ENCODE peak calls at places on chromosomes 2 and 18, in six cellular contexts. P, T, H, Q, Y and X are unnamed samples.
A peak's percentile ranks its signal among the peaks of the same experiment; 100 is the strongest.

GRCh38 chr2:142347751-142348150 is 216.9 kb upstream of the LRP1B start:
- DNase-seq in Q (no peak), H (no peak), Y (no peak), T (no peak), P (no peak), X (no peak)

GRCh38 chr18:3478262-3478978 is 28.4 kb downstream of the TGIF1 start:
- DNase-seq in H (no peak), Q (no peak), T (no peak), P (no peak), Y (no peak), X (no peak)

GRCh38 chr2:56522605-56523089 is 338.9 kb downstream of the CCDC85A start:
- DNase-seq in H (no peak), Q (no peak), Y (no peak), T (no peak), P (no peak), X (no peak)

GRCh38 chr2:24972315-24972958 is 682 bp upstream of the DNAJC27 start:
- DNase-seq in H (peak; percentile 30), P (no peak), Q (peak; percentile 50), T (peak; percentile 68), Y (no peak), X (peak; percentile 18)

GRCh38 chr2:68767031-68767961 is 32.7 kb downstream of the ARHGAP25 start:
- DNase-seq in T (peak; percentile 41), Q (no peak), Y (no peak), P (no peak), H (no peak), X (no peak)

GRCh38 chr18:79965119-79965902 is 868 bp downstream of the HSBP1L1 start:
- DNase-seq in T (peak; percentile 54), Y (no peak), P (peak; percentile 64), H (peak; percentile 79), Q (peak; percentile 58), X (no peak)

GRCh38 chr2:233163486-233164103 is 87.9 kb upstream of the ATG16L1 start:
- DNase-seq in Y (no peak), P (no peak), T (no peak), H (no peak), Q (no peak), X (no peak)

GRCh38 chr2:210169871-210170441 is 1.3 kb downstream of the KANSL1L start:
- DNase-seq in Q (no peak), Y (no peak), P (no peak), H (peak; percentile 13), T (no peak), X (no peak)

GRCh38 chr2:97747716-97748115 is 34.3 kb downstream of the ZAP70 start:
- DNase-seq in Q (no peak), P (no peak), H (no peak), T (no peak), Y (no peak), X (no peak)

GRCh38 chr18:23524213-23524707 is 20.9 kb downstream of the RMC1 start:
- DNase-seq in P (no peak), Q (no peak), Y (no peak), H (no peak), T (no peak), X (no peak)

GRCh38 chr2:232973336-232973735 is 39.7 kb downstream of the NGEF start:
- DNase-seq in T (no peak), H (no peak), Y (no peak), Q (no peak), P (no peak), X (no peak)

GRCh38 chr2:68342470-68342869 is 22.6 kb upstream of the PLEK start:
- DNase-seq in Y (no peak), H (no peak), P (no peak), T (no peak), Q (no peak), X (no peak)

GRCh38 chr18:79510046-79510685 is 114.4 kb downstream of the NFATC1 start:
- DNase-seq in H (no peak), T (no peak), P (no peak), Y (no peak), Q (no peak), X (no peak)

GRCh38 chr2:102782916-102783315 is 21.1 kb downstream of the TMEM182 start:
- DNase-seq in H (no peak), T (no peak), Q (no peak), Y (no peak), P (no peak), X (no peak)

GRCh38 chr2:20488782-20489181 is 41.9 kb downstream of the RHOB start:
- DNase-seq in H (no peak), P (no peak), Y (no peak), Q (no peak), T (no peak), X (no peak)

GRCh38 chr2:74587664-74588277 is 33.3 kb downstream of the DOK1 start:
- DNase-seq in T (peak; percentile 82), H (peak; percentile 77), Q (peak; percentile 76), Y (peak; percentile 43), P (peak; percentile 66), X (no peak)
- TF ChIP-seq TAF1 in T (no peak), H (no peak), Q (no peak), Y (no peak), P (peak; percentile 18), X (no peak)

GRCh38 chr2:200736646-200737274 is 75.0 kb upstream of the BZW1 start:
- DNase-seq in P (peak; percentile 45), T (no peak), Y (no peak), H (no peak), Q (peak; percentile 49), X (no peak)
- TF ChIP-seq TAF1 in P (no peak), T (no peak), Y (no peak), H (no peak), Q (no peak), X (no peak)

GRCh38 chr2:215779912-215780311 is 233.4 kb downstream of the MREG start:
- DNase-seq in T (no peak), Q (no peak), P (no peak), H (no peak), Y (no peak), X (no peak)

GRCh38 chr2:215782965-215783364 is 230.4 kb downstream of the MREG start:
- DNase-seq in H (no peak), Y (no peak), Q (no peak), P (no peak), T (no peak), X (no peak)

GRCh38 chr2:215780891-215781290 is 232.5 kb downstream of the MREG start:
- DNase-seq in Q (no peak), H (no peak), Y (no peak), T (no peak), P (no peak), X (no peak)

GRCh38 chr2:215782271-215782670 is 231.1 kb downstream of the MREG start:
- DNase-seq in Q (no peak), H (no peak), Y (no peak), P (no peak), T (no peak), X (no peak)

DNA sequence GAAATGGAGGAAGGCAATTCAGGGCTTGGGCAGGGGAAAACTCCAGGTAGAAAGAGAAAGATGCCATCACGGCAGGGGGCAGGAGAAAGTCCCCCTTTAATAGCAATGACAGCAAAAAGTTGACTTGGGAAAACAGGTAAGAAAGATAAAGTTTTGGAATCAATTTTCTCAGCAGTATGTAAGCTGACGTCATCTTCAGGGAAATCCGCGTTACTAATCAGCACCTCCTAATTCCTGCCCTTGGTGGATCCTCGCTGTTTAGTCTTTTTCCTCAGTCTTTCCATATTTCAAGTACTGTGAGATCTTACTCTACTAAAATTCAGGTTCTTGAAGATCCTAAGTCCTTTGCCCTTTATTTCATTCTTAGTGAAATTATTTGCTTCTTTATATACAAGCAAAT is 233.0 kb downstream of the MREG start:
- DNase-seq in Y (no peak), T (no peak), Q (no peak), P (no peak), H (no peak), X (no peak)
- TF ChIP-seq TAF1 in Y (no peak), T (no peak), Q (no peak), P (no peak), H (no peak), X (no peak)

GRCh38 chr18:46402396-46402795 is 254.6 kb downstream of the LOXHD1 start:
- DNase-seq in T (no peak), Y (no peak), H (no peak), Q (no peak), P (no peak), X (no peak)

GRCh38 chr18:46399276-46399675 is 257.7 kb downstream of the LOXHD1 start:
- DNase-seq in Q (no peak), T (no peak), P (no peak), Y (no peak), H (no peak), X (no peak)

GRCh38 chr18:46402945-46403344 is 254.1 kb downstream of the LOXHD1 start:
- DNase-seq in T (no peak), H (no peak), P (no peak), Y (no peak), Q (peak; percentile 48), X (no peak)

GRCh38 chr18:46400449-46400848 is 256.6 kb downstream of the LOXHD1 start:
- DNase-seq in Q (no peak), T (no peak), P (no peak), H (no peak), Y (no peak), X (no peak)

GRCh38 chr18:46401486-46402115 is 255.4 kb downstream of the LOXHD1 start:
- DNase-seq in T (no peak), H (no peak), Y (no peak), Q (no peak), P (no peak), X (no peak)
- TF ChIP-seq TAF1 in T (no peak), H (no peak), Y (no peak), Q (no peak), P (no peak), X (no peak)

GRCh38 chr2:45176399-45176798 is 167.1 kb upstream of the SIX2 start:
- DNase-seq in T (no peak), Q (no peak), P (no peak), H (no peak), Y (no peak), X (no peak)

GRCh38 chr2:45178359-45178758 is 169.1 kb upstream of the SIX2 start:
- DNase-seq in H (no peak), Y (no peak), T (no peak), Q (no peak), P (no peak), X (no peak)

GRCh38 chr2:45178854-45179253 is 169.6 kb upstream of the SIX2 start:
- DNase-seq in H (no peak), T (no peak), Q (no peak), Y (no peak), P (no peak), X (no peak)

GRCh38 chr2:45180033-45180746 is 170.9 kb upstream of the SIX2 start:
- DNase-seq in Y (no peak), T (no peak), Q (no peak), H (no peak), P (no peak), X (no peak)

GRCh38 chr2:45177870-45178269 is 168.6 kb upstream of the SIX2 start:
- DNase-seq in P (no peak), Y (no peak), T (no peak), H (no peak), Q (no peak), X (no peak)
- TF ChIP-seq TAF1 in P (no peak), Y (no peak), T (no peak), H (no peak), Q (no peak), X (no peak)